ENCODE peak calls at places on chromosomes 13 and 19, in six cellular contexts. One of them, this sample, is unnamed.

GRCh38 chr19:6057651-6058365 is 52.5 kb downstream of the RFX2 start:
- DNase-seq in mucosa of descending colon: no peak
- DNase-seq in A549: no peak
- DNase-seq in tibial artery: peak
- DNase-seq in suprapubic skin: peak
- DNase-seq in left ventricle myocardium inferior: no peak
- DNase-seq in this sample: no peak

GRCh38 chr13:29537736-29538624 is 57.5 kb downstream of the SLC7A1 start:
- DNase-seq in A549: no peak
- DNase-seq in left ventricle myocardium inferior: no peak
- DNase-seq in suprapubic skin: no peak
- DNase-seq in mucosa of descending colon: no peak
- DNase-seq in tibial artery: no peak
- DNase-seq in this sample: no peak

GRCh38 chr19:52936151-52936957 is 13.1 kb upstream of the ZNF888 start:
- DNase-seq in A549: no peak
- DNase-seq in left ventricle myocardium inferior: no peak
- DNase-seq in mucosa of descending colon: peak
- DNase-seq in tibial artery: peak
- DNase-seq in suprapubic skin: no peak
- DNase-seq in this sample: peak

GRCh38 chr13:75469087-75469486 is 12.9 kb downstream of the TBC1D4 start:
- DNase-seq in A549: no peak
- DNase-seq in suprapubic skin: no peak
- DNase-seq in left ventricle myocardium inferior: no peak
- DNase-seq in mucosa of descending colon: no peak
- DNase-seq in tibial artery: no peak
- DNase-seq in this sample: peak

GRCh38 chr13:109274188-109274821 is 512.1 kb downstream of the IRS2 start:
- DNase-seq in A549: no peak
- DNase-seq in tibial artery: no peak
- DNase-seq in mucosa of descending colon: no peak
- DNase-seq in left ventricle myocardium inferior: no peak
- DNase-seq in suprapubic skin: no peak
- DNase-seq in this sample: peak

GRCh38 chr19:3573162-3573857 is 566 bp downstream of the HMG20B start:
- DNase-seq in mucosa of descending colon: no peak
- DNase-seq in suprapubic skin: no peak
- DNase-seq in tibial artery: peak
- DNase-seq in left ventricle myocardium inferior: no peak
- DNase-seq in A549: no peak
- DNase-seq in this sample: no peak

GRCh38 chr19:55660404-55660803 is 5.6 kb downstream of the U2AF2 start:
- DNase-seq in tibial artery: no peak
- DNase-seq in suprapubic skin: no peak
- DNase-seq in left ventricle myocardium inferior: no peak
- DNase-seq in A549: no peak
- DNase-seq in mucosa of descending colon: no peak
- DNase-seq in this sample: no peak

GRCh38 chr13:91212229-91212628 is 135.3 kb upstream of the MIR17HG start:
- DNase-seq in A549: no peak
- DNase-seq in tibial artery: no peak
- DNase-seq in mucosa of descending colon: no peak
- DNase-seq in suprapubic skin: no peak
- DNase-seq in left ventricle myocardium inferior: no peak
- DNase-seq in this sample: no peak

GRCh38 chr19:31378404-31378803 is 29.2 kb upstream of the TSHZ3 start:
- DNase-seq in tibial artery: no peak
- DNase-seq in suprapubic skin: no peak
- DNase-seq in left ventricle myocardium inferior: peak
- DNase-seq in mucosa of descending colon: no peak
- DNase-seq in A549: no peak
- DNase-seq in this sample: no peak

GRCh38 chr19:33348301-33349010 is 25.1 kb upstream of the CEBPG start:
- DNase-seq in mucosa of descending colon: no peak
- DNase-seq in A549: no peak
- DNase-seq in tibial artery: no peak
- DNase-seq in suprapubic skin: no peak
- DNase-seq in left ventricle myocardium inferior: no peak
- DNase-seq in this sample: no peak

GRCh38 chr19:3055741-3056453 is 6.4 kb downstream of the TLE5 start:
- DNase-seq in A549: peak
- DNase-seq in suprapubic skin: no peak
- DNase-seq in mucosa of descending colon: peak
- DNase-seq in left ventricle myocardium inferior: no peak
- DNase-seq in tibial artery: no peak
- DNase-seq in this sample: no peak

GRCh38 chr13:36815069-36815468 is 4.0 kb upstream of the RFXAP start:
- DNase-seq in suprapubic skin: no peak
- DNase-seq in tibial artery: no peak
- DNase-seq in A549: no peak
- DNase-seq in mucosa of descending colon: no peak
- DNase-seq in left ventricle myocardium inferior: no peak
- DNase-seq in this sample: peak

GRCh38 chr13:95614641-95615245 is 29.8 kb downstream of the DZIP1 start:
- DNase-seq in left ventricle myocardium inferior: no peak
- DNase-seq in suprapubic skin: no peak
- DNase-seq in A549: no peak
- DNase-seq in mucosa of descending colon: no peak
- DNase-seq in tibial artery: no peak
- DNase-seq in this sample: no peak

GRCh38 chr13:75368167-75368566 is 113.8 kb downstream of the TBC1D4 start:
- DNase-seq in mucosa of descending colon: no peak
- DNase-seq in suprapubic skin: no peak
- DNase-seq in left ventricle myocardium inferior: no peak
- DNase-seq in tibial artery: no peak
- DNase-seq in A549: no peak
- DNase-seq in this sample: no peak

GRCh38 chr19:15769586-15769985 is 17.9 kb upstream of the OR10H5 start:
- DNase-seq in tibial artery: no peak
- DNase-seq in left ventricle myocardium inferior: no peak
- DNase-seq in A549: no peak
- DNase-seq in suprapubic skin: no peak
- DNase-seq in mucosa of descending colon: peak
- DNase-seq in this sample: no peak

GRCh38 chr19:29119582-29119981 is 93.4 kb downstream of the UQCRFS1 start:
- DNase-seq in A549: no peak
- DNase-seq in mucosa of descending colon: no peak
- DNase-seq in left ventricle myocardium inferior: no peak
- DNase-seq in tibial artery: peak
- DNase-seq in suprapubic skin: no peak
- DNase-seq in this sample: no peak

GRCh38 chr19:38264486-38265212 is at the start of gene SPINT2:
- DNase-seq in left ventricle myocardium inferior: no peak
- DNase-seq in tibial artery: no peak
- DNase-seq in mucosa of descending colon: no peak
- DNase-seq in suprapubic skin: peak
- DNase-seq in A549: peak
- DNase-seq in this sample: no peak

GRCh38 chr19:42427313-42427712 is at the start of gene LIPE:
- DNase-seq in suprapubic skin: no peak
- DNase-seq in left ventricle myocardium inferior: no peak
- DNase-seq in A549: no peak
- DNase-seq in mucosa of descending colon: no peak
- DNase-seq in tibial artery: no peak
- DNase-seq in this sample: no peak

GRCh38 chr13:53174550-53174949 is 145.9 kb downstream of the OLFM4 start:
- DNase-seq in suprapubic skin: no peak
- DNase-seq in left ventricle myocardium inferior: no peak
- DNase-seq in mucosa of descending colon: no peak
- DNase-seq in tibial artery: no peak
- DNase-seq in A549: no peak
- DNase-seq in this sample: no peak

GRCh38 chr19:45876411-45877197 is 9.3 kb downstream of the IRF2BP1 start:
- DNase-seq in A549: no peak
- DNase-seq in mucosa of descending colon: peak
- DNase-seq in suprapubic skin: no peak
- DNase-seq in tibial artery: no peak
- DNase-seq in left ventricle myocardium inferior: peak
- DNase-seq in this sample: no peak

GRCh38 chr13:27657724-27658123 is 36.0 kb downstream of the POLR1D start:
- DNase-seq in A549: no peak
- DNase-seq in suprapubic skin: no peak
- DNase-seq in mucosa of descending colon: no peak
- DNase-seq in left ventricle myocardium inferior: no peak
- DNase-seq in tibial artery: no peak
- DNase-seq in this sample: no peak

GRCh38 chr19:16825312-16826168 is 3.7 kb upstream of the SIN3B start:
- DNase-seq in A549: no peak
- DNase-seq in mucosa of descending colon: peak
- DNase-seq in tibial artery: no peak
- DNase-seq in left ventricle myocardium inferior: peak
- DNase-seq in suprapubic skin: peak
- DNase-seq in this sample: no peak

GRCh38 chr19:4130635-4131438 is 6.9 kb upstream of the MAP2K2 start:
- DNase-seq in A549: peak
- DNase-seq in mucosa of descending colon: no peak
- DNase-seq in tibial artery: no peak
- DNase-seq in suprapubic skin: no peak
- DNase-seq in left ventricle myocardium inferior: no peak
- DNase-seq in this sample: peak

GRCh38 chr19:27774827-27775226 is 1438.1 kb downstream of the UQCRFS1 start:
- DNase-seq in mucosa of descending colon: no peak
- DNase-seq in A549: no peak
- DNase-seq in suprapubic skin: no peak
- DNase-seq in tibial artery: no peak
- DNase-seq in left ventricle myocardium inferior: no peak
- DNase-seq in this sample: peak

GRCh38 chr19:11659612-11660011 is 62.3 kb downstream of the ZNF627 start:
- DNase-seq in left ventricle myocardium inferior: no peak
- DNase-seq in suprapubic skin: no peak
- DNase-seq in mucosa of descending colon: no peak
- DNase-seq in tibial artery: no peak
- DNase-seq in A549: no peak
- DNase-seq in this sample: peak
- TF ChIP-seq CTCF in left ventricle myocardium inferior: peak
- TF ChIP-seq CTCF in suprapubic skin: no peak
- TF ChIP-seq CTCF in mucosa of descending colon: no peak
- TF ChIP-seq CTCF in tibial artery: peak
- TF ChIP-seq CTCF in A549: no peak
- TF ChIP-seq CTCF in this sample: peak

DNA sequence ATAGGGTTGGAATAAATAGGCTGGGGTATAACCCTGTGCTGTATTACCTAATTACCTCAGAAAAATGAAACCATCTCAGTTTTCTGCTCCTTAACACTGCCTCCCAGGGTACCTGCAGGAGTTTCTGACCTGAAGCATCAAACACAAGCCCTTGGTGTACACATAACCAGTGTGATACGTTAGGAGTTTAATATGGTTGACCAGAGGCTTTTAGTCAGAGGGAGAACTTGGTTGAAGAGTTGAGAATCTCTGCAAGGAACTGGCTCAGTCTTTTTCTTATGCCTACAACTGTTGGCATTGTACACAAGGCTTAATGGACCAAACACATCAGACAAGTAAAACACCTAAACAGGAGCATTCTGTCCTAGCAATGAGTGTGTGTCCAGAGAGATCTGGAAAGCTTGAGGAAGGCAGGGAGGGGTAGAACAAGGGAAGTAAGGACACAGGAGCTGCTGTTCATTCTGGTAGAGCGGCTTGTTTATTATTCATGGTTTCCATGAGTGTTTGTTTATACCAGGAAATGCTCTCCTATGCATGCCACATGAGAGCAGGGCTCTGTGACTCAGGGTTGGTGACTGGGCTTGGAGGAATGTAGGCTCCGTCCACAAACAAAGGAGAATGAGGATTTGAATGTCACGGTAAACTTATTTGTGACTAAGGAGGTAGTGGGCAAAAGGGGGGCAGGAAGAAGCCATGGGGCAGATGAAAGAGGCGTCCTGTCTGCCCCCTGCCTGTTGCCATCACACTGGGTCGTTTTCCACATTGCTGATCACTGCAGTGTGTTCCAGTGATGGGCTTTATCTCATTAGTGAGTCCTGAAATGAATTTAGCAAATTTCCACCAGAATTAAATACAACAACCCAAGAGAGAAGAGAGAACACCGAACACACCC is 11.9 kb upstream of the SPATA13 start:
- DNase-seq in mucosa of descending colon: no peak
- DNase-seq in A549: peak
- DNase-seq in suprapubic skin: no peak
- DNase-seq in tibial artery: no peak
- DNase-seq in left ventricle myocardium inferior: no peak
- DNase-seq in this sample: peak
- TF ChIP-seq CTCF in mucosa of descending colon: no peak
- TF ChIP-seq CTCF in A549: no peak
- TF ChIP-seq CTCF in suprapubic skin: no peak
- TF ChIP-seq CTCF in tibial artery: no peak
- TF ChIP-seq CTCF in left ventricle myocardium inferior: no peak
- TF ChIP-seq CTCF in this sample: no peak

GRCh38 chr13:34696741-34697140 is 245.3 kb upstream of the NBEA start:
- DNase-seq in mucosa of descending colon: no peak
- DNase-seq in left ventricle myocardium inferior: no peak
- DNase-seq in suprapubic skin: no peak
- DNase-seq in tibial artery: no peak
- DNase-seq in A549: no peak
- DNase-seq in this sample: no peak

GRCh38 chr13:34698953-34699352 is 243.1 kb upstream of the NBEA start:
- DNase-seq in A549: no peak
- DNase-seq in tibial artery: no peak
- DNase-seq in left ventricle myocardium inferior: no peak
- DNase-seq in suprapubic skin: no peak
- DNase-seq in mucosa of descending colon: no peak
- DNase-seq in this sample: no peak

GRCh38 chr13:34695063-34695462 is 247.0 kb upstream of the NBEA start:
- DNase-seq in left ventricle myocardium inferior: no peak
- DNase-seq in mucosa of descending colon: no peak
- DNase-seq in suprapubic skin: no peak
- DNase-seq in tibial artery: no peak
- DNase-seq in A549: no peak
- DNase-seq in this sample: no peak

GRCh38 chr13:34700155-34700554 is 241.9 kb upstream of the NBEA start:
- DNase-seq in tibial artery: no peak
- DNase-seq in mucosa of descending colon: no peak
- DNase-seq in A549: no peak
- DNase-seq in left ventricle myocardium inferior: no peak
- DNase-seq in suprapubic skin: no peak
- DNase-seq in this sample: no peak

GRCh38 chr13:34696296-34696695 is 245.8 kb upstream of the NBEA start:
- DNase-seq in A549: no peak
- DNase-seq in mucosa of descending colon: no peak
- DNase-seq in suprapubic skin: no peak
- DNase-seq in tibial artery: no peak
- DNase-seq in left ventricle myocardium inferior: no peak
- DNase-seq in this sample: no peak
- TF ChIP-seq CTCF in A549: no peak
- TF ChIP-seq CTCF in mucosa of descending colon: no peak
- TF ChIP-seq CTCF in suprapubic skin: no peak
- TF ChIP-seq CTCF in tibial artery: no peak
- TF ChIP-seq CTCF in left ventricle myocardium inferior: no peak
- TF ChIP-seq CTCF in this sample: no peak

DNA sequence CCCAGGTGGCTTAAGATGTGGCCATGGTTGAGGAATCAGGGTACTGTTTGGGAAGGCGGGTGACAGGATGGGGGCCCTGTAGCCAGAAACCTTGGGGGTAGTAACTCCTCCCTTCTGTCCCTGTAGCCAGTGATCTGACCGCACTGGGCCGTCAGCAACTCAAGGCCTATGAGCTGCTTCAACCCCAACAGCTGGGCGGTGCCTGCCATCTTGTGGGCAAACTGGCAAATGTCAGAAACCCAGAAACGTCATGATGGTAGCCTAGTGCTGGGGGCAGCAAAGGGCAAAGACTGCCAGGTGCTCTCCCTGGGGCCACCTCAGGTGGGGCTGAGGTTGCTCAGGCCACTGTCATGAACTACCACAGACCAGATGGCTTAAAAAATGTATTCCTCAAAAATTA is 3.5 kb downstream of the COPE start:
- DNase-seq in A549: no peak
- DNase-seq in mucosa of descending colon: peak
- DNase-seq in tibial artery: no peak
- DNase-seq in suprapubic skin: no peak
- DNase-seq in left ventricle myocardium inferior: no peak
- DNase-seq in this sample: peak
- TF ChIP-seq CTCF in A549: peak
- TF ChIP-seq CTCF in mucosa of descending colon: no peak
- TF ChIP-seq CTCF in tibial artery: no peak
- TF ChIP-seq CTCF in suprapubic skin: no peak
- TF ChIP-seq CTCF in left ventricle myocardium inferior: peak
- TF ChIP-seq CTCF in this sample: peak